ENCODE peak calls at places on chromosomes 3 and 15, in ten cellular contexts. N is A549, T is K562, G is ovary, E is transverse colon, W is sigmoid colon, J is stomach, K is H1, P is SK-N-SH, I is suprapubic skin. S is an unnamed sample.

GRCh38 chr3:132255041-132255745 is 62.0 kb upstream of the ACP3 start:
- DNase-seq in P (no peak), T (no peak), W (no peak), I (no peak), J (no peak), K (no peak), N (peak; percentile 58), G (no peak), E (no peak), S (no peak)

GRCh38 chr3:20061331-20061730 is 21.1 kb downstream of the KAT2B start:
- DNase-seq in N (no peak), I (no peak), P (no peak), K (no peak), T (no peak), W (no peak), J (no peak), G (no peak), E (no peak), S (no peak)

GRCh38 chr3:48285132-48285531 is 44.2 kb downstream of the ZNF589 start:
- DNase-seq in G (no peak), I (no peak), J (no peak), P (no peak), W (no peak), N (no peak), E (no peak), T (no peak), K (no peak), S (no peak)

GRCh38 chr3:157201648-157202278 is 41.8 kb upstream of the CCNL1 start:
- DNase-seq in J (no peak), T (peak; percentile 55), P (peak; percentile 36), W (no peak), G (no peak), E (no peak), I (no peak), N (peak; percentile 33), K (no peak), S (no peak)

GRCh38 chr3:70531838-70532489 is 219.5 kb upstream of the MDFIC2 start:
- DNase-seq in J (no peak), N (no peak), G (no peak), K (no peak), W (no peak), I (no peak), P (no peak), T (no peak), E (no peak), S (no peak)

GRCh38 chr15:64743691-64744090 is 31.7 kb downstream of the RBPMS2 start:
- DNase-seq in J (no peak), I (no peak), W (no peak), K (no peak), G (no peak), T (no peak), N (no peak), E (no peak), P (no peak), S (no peak)

GRCh38 chr3:177361042-177361938 is 164.0 kb upstream of the TBL1XR1 start:
- DNase-seq in K (no peak), J (no peak), W (no peak), G (no peak), P (no peak), N (no peak), I (no peak), T (no peak), E (no peak), S (no peak)

GRCh38 chr3:26714485-26714884 is 91.9 kb downstream of the LRRC3B start:
- DNase-seq in P (no peak), N (no peak), W (no peak), E (no peak), T (no peak), K (no peak), I (no peak), G (no peak), J (no peak), S (no peak)

GRCh38 chr3:145089337-145089736 is 1071.6 kb downstream of the PLOD2 start:
- DNase-seq in G (no peak), J (no peak), P (no peak), K (no peak), E (no peak), N (no peak), W (no peak), I (no peak), T (no peak), S (no peak)

GRCh38 chr3:58332575-58333179 is at the start of gene PXK:
- DNase-seq in J (peak; percentile 87), N (peak; percentile 57), G (peak; percentile 76), T (peak; percentile 78), K (no peak), P (peak; percentile 94), W (peak; percentile 85), E (peak; percentile 86), I (peak; percentile 79), S (peak; percentile 61)

GRCh38 chr15:58604455-58604923 is 145.0 kb downstream of the ADAM10 start:
- DNase-seq in E (no peak), T (no peak), I (no peak), W (no peak), P (no peak), J (no peak), G (no peak), N (no peak), K (no peak), S (no peak)

GRCh38 chr15:70355275-70355795 is 257.6 kb upstream of the TLE3 start:
- DNase-seq in T (peak; percentile 6), K (no peak), G (no peak), E (no peak), J (no peak), I (no peak), P (peak; percentile 4), W (no peak), N (peak; percentile 31), S (no peak)

GRCh38 chr3:72296477-72297111 is 511.6 kb upstream of the PROK2 start:
- DNase-seq in E (no peak), J (no peak), K (no peak), I (no peak), G (no peak), T (no peak), W (no peak), N (no peak), P (no peak), S (no peak)

GRCh38 chr3:40129981-40130380 is 179.5 kb upstream of the EIF1B start:
- DNase-seq in G (no peak), E (no peak), T (no peak), P (no peak), K (no peak), J (no peak), I (no peak), N (no peak), W (no peak), S (no peak)

GRCh38 chr3:40130721-40131120 is 178.8 kb upstream of the EIF1B start:
- DNase-seq in J (no peak), E (no peak), P (no peak), G (no peak), N (no peak), K (no peak), I (no peak), T (no peak), W (no peak), S (no peak)

GRCh38 chr3:40129510-40129909 is 180.0 kb upstream of the EIF1B start:
- DNase-seq in J (no peak), K (no peak), W (no peak), N (no peak), G (no peak), P (no peak), I (no peak), E (no peak), T (no peak), S (no peak)

GRCh38 chr3:40124918-40125317 is 184.6 kb upstream of the EIF1B start:
- DNase-seq in I (no peak), G (no peak), K (no peak), P (no peak), E (no peak), T (no peak), J (no peak), N (no peak), W (no peak), S (no peak)

GRCh38 chr3:40128169-40128568 is 181.3 kb upstream of the EIF1B start:
- DNase-seq in G (no peak), N (no peak), J (no peak), W (no peak), T (no peak), P (no peak), E (no peak), I (no peak), K (no peak), S (no peak)
- TF ChIP-seq EP300 in G (no peak), N (no peak), J (no peak), W (no peak), T (no peak), P (no peak), E (no peak), I (no peak), K (no peak), S (no peak)

GRCh38 chr15:88790486-88790885 is 12.8 kb upstream of the ACAN start:
- DNase-seq in G (no peak), K (no peak), J (no peak), N (no peak), W (no peak), T (no peak), P (no peak), E (no peak), I (no peak), S (no peak)

GRCh38 chr15:88788816-88789215 is 14.4 kb upstream of the ACAN start:
- DNase-seq in W (no peak), I (no peak), G (no peak), K (no peak), E (no peak), N (no peak), J (no peak), T (no peak), P (no peak), S (peak; percentile 26)

GRCh38 chr15:88794001-88794400 is 9.2 kb upstream of the ACAN start:
- DNase-seq in G (no peak), K (no peak), J (no peak), W (no peak), P (no peak), E (no peak), N (no peak), T (no peak), I (no peak), S (no peak)

GRCh38 chr15:88792342-88793282 is 10.6 kb upstream of the ACAN start:
- DNase-seq in E (no peak), W (no peak), T (no peak), K (no peak), N (no peak), G (no peak), I (no peak), P (no peak), J (no peak), S (no peak)

GRCh38 chr15:88791637-88792036 is 11.6 kb upstream of the ACAN start:
- DNase-seq in E (no peak), N (peak; percentile 18), J (no peak), K (no peak), P (no peak), W (no peak), I (no peak), G (no peak), T (no peak), S (no peak)
- TF ChIP-seq EP300 in E (no peak), N (no peak), J (no peak), K (no peak), P (no peak), W (no peak), I (no peak), G (no peak), T (no peak), S (no peak)

GRCh38 chr3:30471076-30471475 is 135.3 kb upstream of the TGFBR2 start:
- DNase-seq in J (no peak), T (no peak), E (no peak), N (no peak), G (no peak), K (no peak), P (no peak), I (no peak), W (no peak), S (no peak)
- TF ChIP-seq EP300 in J (no peak), T (no peak), E (no peak), N (no peak), G (no peak), K (no peak), P (no peak), I (no peak), W (no peak), S (no peak)

GRCh38 chr3:54083901-54084300 is 38.5 kb upstream of the CACNA2D3 start:
- DNase-seq in G (no peak), I (no peak), T (no peak), E (no peak), W (no peak), K (no peak), N (no peak), P (no peak), J (no peak), S (no peak)
- TF ChIP-seq EP300 in G (no peak), I (no peak), T (no peak), E (no peak), W (no peak), K (no peak), N (no peak), P (no peak), J (no peak), S (no peak)

S was measured in tibial nerve.